ENCODE peak calls at places on chromosome 16, in six cellular contexts. X, W, M, F, L and R are unnamed samples.

GRCh38 chr16:79786389-79786788 is 185.9 kb upstream of the MAF start:
- DNase-seq in X (no peak), W (no peak), M (no peak), F (no peak), L (no peak), R (no peak)

GRCh38 chr16:86768999-86769398 is 190.7 kb downstream of the FOXL1 start:
- DNase-seq in X (no peak), W (no peak), M (no peak), F (no peak), L (no peak), R (peak; percentile 84)

GRCh38 chr16:80806957-80807356 is 2.6 kb upstream of the CDYL2 start:
- DNase-seq in X (no peak), W (no peak), M (no peak), F (no peak), L (peak; percentile 38), R (peak; percentile 49)

GRCh38 chr16:89209522-89210044 is 7.9 kb upstream of the ZNF778 start:
- DNase-seq in X (peak; percentile 15), W (no peak), M (no peak), F (no peak), L (no peak), R (no peak)

GRCh38 chr16:52621651-52622050 is 74.7 kb upstream of the TOX3 start:
- DNase-seq in X (no peak), W (no peak), M (no peak), F (no peak), L (no peak), R (no peak)

GRCh38 chr16:86991679-86992078 is 325.5 kb downstream of the C16orf95 start:
- DNase-seq in X (no peak), W (no peak), M (no peak), F (no peak), L (no peak), R (peak; percentile 57)

GRCh38 chr16:26963109-26963508 is 103.6 kb upstream of the C16orf82 start:
- DNase-seq in X (peak; percentile 19), W (no peak), M (no peak), F (no peak), L (no peak), R (no peak)

GRCh38 chr16:51399908-51400670 is 249.0 kb upstream of the SALL1 start:
- DNase-seq in X (no peak), W (no peak), M (no peak), F (no peak), L (no peak), R (no peak)

GRCh38 chr16:67227567-67227921 is 614 bp downstream of the TMEM208 start:
- DNase-seq in X (no peak), W (no peak), M (no peak), F (no peak), L (no peak), R (no peak)

GRCh38 chr16:84592718-84593117 is 25.2 kb downstream of the COTL1 start:
- DNase-seq in X (no peak), W (no peak), M (no peak), F (no peak), L (no peak), R (no peak)

GRCh38 chr16:76976756-76977155 is 214.2 kb upstream of the MON1B start:
- DNase-seq in X (no peak), W (no peak), M (no peak), F (no peak), L (no peak), R (peak; percentile 24)

GRCh38 chr16:87271256-87271655 is 45.9 kb downstream of the C16orf95 start:
- DNase-seq in X (no peak), W (no peak), M (no peak), F (no peak), L (no peak), R (no peak)

GRCh38 chr16:23781176-23781575 is 26.4 kb downstream of the CHP2 start:
- DNase-seq in X (no peak), W (no peak), M (no peak), F (no peak), L (no peak), R (no peak)

GRCh38 chr16:74862743-74863244 is 88.2 kb upstream of the FA2H start:
- DNase-seq in X (no peak), W (no peak), M (no peak), F (no peak), L (no peak), R (peak; percentile 47)

GRCh38 chr16:35733278-35733965 is 2274.0 kb downstream of the TP53TG3F start:
- DNase-seq in X (no peak), W (no peak), M (no peak), F (no peak), L (no peak), R (no peak)

GRCh38 chr16:19765860-19766553 is 47.9 kb downstream of the IQCK start:
- DNase-seq in X (no peak), W (no peak), M (no peak), F (peak; percentile 83), L (no peak), R (no peak)

GRCh38 chr16:28984619-28985135 is at the start of gene LAT:
- DNase-seq in X (no peak), W (no peak), M (peak; percentile 85), F (peak; percentile 68), L (peak; percentile 75), R (no peak)

GRCh38 chr16:10610499-10611184 is 30.2 kb upstream of the EMP2 start:
- DNase-seq in X (no peak), W (no peak), M (no peak), F (no peak), L (no peak), R (no peak)

GRCh38 chr16:11629071-11630030 is 38.9 kb upstream of the SNN start:
- DNase-seq in X (no peak), W (no peak), M (no peak), F (peak; percentile 51), L (no peak), R (peak; percentile 76)

GRCh38 chr16:27315333-27316037 is 1.7 kb downstream of the IL4R start:
- DNase-seq in X (no peak), W (no peak), M (peak; percentile 56), F (peak; percentile 86), L (peak; percentile 37), R (peak; percentile 56)

GRCh38 chr16:52929478-52929877 is 123.2 kb downstream of the CHD9NB start:
- DNase-seq in X (no peak), W (no peak), M (no peak), F (no peak), L (no peak), R (no peak)

GRCh38 chr16:3592559-3592958 is 15.4 kb upstream of the NLRC3 start:
- DNase-seq in X (no peak), W (no peak), M (no peak), F (no peak), L (no peak), R (no peak)

GRCh38 chr16:69077251-69077650 is 28.2 kb upstream of the HAS3 start:
- DNase-seq in X (no peak), W (no peak), M (no peak), F (no peak), L (no peak), R (peak; percentile 99)

GRCh38 chr16:75340715-75341500 is 89.5 kb upstream of the BCAR1 start:
- DNase-seq in X (no peak), W (no peak), M (no peak), F (no peak), L (no peak), R (peak; percentile 86)

GRCh38 chr16:27839419-27839818 is 224.1 kb downstream of the GSG1L start:
- DNase-seq in X (no peak), W (no peak), M (no peak), F (no peak), L (no peak), R (peak; percentile 63)

GRCh38 chr16:77877712-77878111 is 89.3 kb downstream of the VAT1L start:
- DNase-seq in X (no peak), W (no peak), M (no peak), F (no peak), L (no peak), R (peak; percentile 45)

GRCh38 chr16:47060596-47060995 is 83.1 kb downstream of the NETO2 start:
- DNase-seq in X (no peak), W (no peak), M (no peak), F (no peak), L (no peak), R (no peak)

GRCh38 chr16:7492122-7492521 is 159.5 kb downstream of the RBFOX1 start:
- DNase-seq in X (no peak), W (no peak), M (no peak), F (no peak), L (no peak), R (no peak)

GRCh38 chr16:53944026-53944425 is 240.1 kb downstream of the FTO start:
- DNase-seq in X (no peak), W (no peak), M (no peak), F (no peak), L (no peak), R (no peak)

GRCh38 chr16:23699100-23699499 is 13.9 kb downstream of the ERN2 start:
- DNase-seq in X (no peak), W (no peak), M (no peak), F (no peak), L (no peak), R (no peak)